ENCODE peak calls at places on chromosome 21, in seven cellular contexts. R is psoas muscle, N is fibroblast of pulmonary artery, Q is upper lobe of right lung, D is PC-9, W is thoracic aorta, X is heart left ventricle. I is an unnamed sample.

GRCh38 chr21:22575165-22575584 is 1577.0 kb downstream of the NCAM2 start:
- DNase-seq in W (no peak), Q (no peak), X (no peak), R (no peak), D (no peak), N (peak), I (no peak)

GRCh38 chr21:28235169-28235892 is 757.3 kb downstream of the LTN1 start:
- DNase-seq in R (no peak), N (peak), W (no peak), D (no peak), Q (no peak), X (no peak), I (no peak)

GRCh38 chr21:25881524-25882376 is 147.0 kb downstream of the GABPA start:
- DNase-seq in Q (peak), N (peak), W (peak), R (peak), X (peak), D (peak), I (peak)

GRCh38 chr21:37869661-37870060 is 46.6 kb downstream of the KCNJ6 start:
- DNase-seq in D (no peak), W (no peak), Q (no peak), X (no peak), N (no peak), R (no peak), I (no peak)

GRCh38 chr21:37531402-37532042 is 164.9 kb downstream of the DYRK1A start:
- DNase-seq in D (peak), N (no peak), X (peak), R (peak), W (no peak), Q (peak), I (no peak)

GRCh38 chr21:14923468-14923867 is 141.3 kb downstream of the NRIP1 start:
- DNase-seq in R (no peak), X (no peak), N (peak), W (no peak), D (no peak), Q (no peak), I (no peak)

GRCh38 chr21:40732243-40732642 is 114.7 kb downstream of the DSCAM start:
- DNase-seq in Q (no peak), X (no peak), R (no peak), W (no peak), D (no peak), N (no peak), I (no peak)

GRCh38 chr21:16570196-16570595 is 840.4 kb downstream of the USP25 start:
- DNase-seq in D (no peak), Q (no peak), R (no peak), N (no peak), W (no peak), X (no peak), I (no peak)

GRCh38 chr21:37130971-37131370 is 57.9 kb downstream of the TTC3 start:
- DNase-seq in R (no peak), X (no peak), W (no peak), Q (no peak), D (no peak), N (peak), I (no peak)

GRCh38 chr21:16594191-16594590 is 864.4 kb downstream of the USP25 start:
- DNase-seq in N (no peak), D (no peak), X (no peak), R (no peak), W (no peak), Q (no peak), I (no peak)

GRCh38 chr21:41366522-41367151 is 4.8 kb downstream of the MX2 start:
- DNase-seq in Q (peak), N (peak), D (peak), W (no peak), X (peak), R (peak), I (no peak)

GRCh38 chr21:15204140-15204774 is 139.5 kb upstream of the NRIP1 start:
- DNase-seq in D (no peak), W (no peak), N (no peak), X (no peak), R (no peak), Q (no peak), I (no peak)

GRCh38 chr21:45293726-45294401 is 6.2 kb upstream of the POFUT2 start:
- DNase-seq in Q (peak), D (no peak), R (no peak), W (no peak), X (no peak), N (no peak), I (no peak)
- TF ChIP-seq CTCF in Q (no peak), D (no peak), R (no peak), W (no peak), X (no peak), N (no peak), I (no peak)

DNA sequence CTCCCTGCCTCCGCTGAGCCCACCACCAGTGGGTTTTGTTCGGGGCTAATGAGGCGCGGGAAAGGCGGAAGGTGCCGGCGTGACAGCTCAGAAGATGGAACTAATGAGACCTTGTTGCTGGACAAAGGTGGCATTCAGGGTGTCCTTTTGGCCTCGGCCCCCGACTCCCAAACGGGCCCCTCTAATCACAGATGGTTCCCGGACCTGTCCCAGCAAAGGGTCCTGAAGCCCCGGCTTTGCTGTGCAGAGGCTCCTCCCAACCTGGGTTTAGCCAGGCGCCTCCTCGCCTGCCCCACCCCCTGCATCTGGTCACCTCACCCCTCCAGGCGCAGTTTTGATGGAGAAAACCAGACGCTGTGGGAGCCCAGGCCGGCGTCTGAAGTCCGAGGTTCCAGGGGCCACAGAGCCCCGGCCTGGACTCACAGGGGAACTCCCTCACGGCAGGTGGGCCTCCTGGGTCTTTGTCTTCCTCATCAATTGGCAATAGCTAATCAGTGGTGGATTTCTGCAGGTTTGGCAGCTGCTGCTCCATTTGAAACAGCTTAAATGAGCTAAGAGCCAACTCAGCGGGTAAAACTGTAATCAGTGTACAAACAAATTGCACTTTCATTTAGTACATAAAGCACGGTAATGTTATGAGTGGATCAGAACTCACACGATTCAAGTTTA is 44.3 kb upstream of the ADARB1 start:
- DNase-seq in X (no peak), R (no peak), W (no peak), D (no peak), N (no peak), Q (no peak), I (no peak)
- H3K4me3 ChIP-seq in X (peak), R (no peak), W (peak), D (no peak), N (no peak), Q (no peak), I (no peak)

DNA sequence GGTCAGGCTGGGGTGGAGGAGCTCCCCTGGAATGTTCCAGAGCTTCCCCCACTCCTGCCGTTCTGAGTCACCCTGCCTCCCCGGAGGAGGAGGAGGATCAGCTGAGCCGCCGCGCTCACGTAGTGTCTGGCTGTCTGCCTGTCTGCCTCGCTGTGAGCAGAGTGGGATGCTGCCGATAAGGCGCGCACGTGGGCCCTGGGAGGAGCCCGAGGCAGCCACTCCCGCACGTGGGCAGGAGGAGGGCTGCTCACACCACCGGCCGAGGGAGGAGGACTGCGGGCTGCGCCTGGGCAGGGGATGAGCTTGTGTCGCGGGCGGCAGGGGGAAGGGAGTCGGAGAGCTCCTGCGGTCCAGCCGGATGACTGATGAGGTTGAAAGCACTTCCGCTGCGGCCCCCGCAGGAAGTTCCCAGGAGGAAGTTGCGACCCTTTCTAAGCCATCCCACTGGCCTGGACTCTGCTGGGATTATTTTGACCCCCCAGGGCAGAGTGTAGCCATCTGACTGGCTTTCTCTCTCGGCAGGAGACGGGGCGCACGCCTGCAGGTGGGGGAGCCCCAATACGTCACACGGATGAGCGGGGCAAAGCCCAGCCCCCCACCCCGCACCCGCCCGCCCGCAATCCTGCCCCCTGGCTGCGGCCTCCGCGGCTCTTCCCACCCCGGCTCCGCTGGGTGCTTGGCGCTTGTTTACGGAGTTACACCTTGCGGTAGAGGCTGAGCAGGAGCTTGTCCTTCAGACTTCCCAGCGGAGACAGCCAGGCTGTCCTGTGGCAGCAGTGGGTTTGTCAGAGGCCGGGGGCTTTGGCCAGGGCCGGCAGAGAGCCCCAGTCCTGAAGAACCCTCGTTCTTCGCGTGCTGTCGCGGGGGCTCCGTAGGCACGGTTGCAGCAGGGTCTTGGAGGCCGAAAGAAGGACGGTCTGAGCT is 9.8 kb downstream of the PDXK start:
- DNase-seq in N (peak), Q (peak), R (peak), D (peak), X (peak), W (peak), I (peak)
- TF ChIP-seq CTCF in N (no peak), Q (peak), R (peak), D (no peak), X (peak), W (peak), I (no peak)

GRCh38 chr21:34669149-34669879 is 520 bp downstream of the CLIC6 start:
- DNase-seq in W (no peak), X (peak), D (no peak), Q (peak), R (peak), N (no peak), I (no peak)

GRCh38 chr21:34670962-34671348 is 2.2 kb downstream of the CLIC6 start:
- DNase-seq in W (no peak), D (no peak), N (no peak), R (no peak), Q (no peak), X (no peak), I (no peak)

GRCh38 chr21:34667761-34668160 is 1.0 kb upstream of the CLIC6 start:
- DNase-seq in R (no peak), W (no peak), N (no peak), D (no peak), Q (no peak), X (no peak), I (no peak)

GRCh38 chr21:34670220-34670961 is 1.6 kb downstream of the CLIC6 start:
- DNase-seq in R (peak), Q (peak), W (no peak), N (no peak), X (no peak), D (no peak), I (no peak)

DNA sequence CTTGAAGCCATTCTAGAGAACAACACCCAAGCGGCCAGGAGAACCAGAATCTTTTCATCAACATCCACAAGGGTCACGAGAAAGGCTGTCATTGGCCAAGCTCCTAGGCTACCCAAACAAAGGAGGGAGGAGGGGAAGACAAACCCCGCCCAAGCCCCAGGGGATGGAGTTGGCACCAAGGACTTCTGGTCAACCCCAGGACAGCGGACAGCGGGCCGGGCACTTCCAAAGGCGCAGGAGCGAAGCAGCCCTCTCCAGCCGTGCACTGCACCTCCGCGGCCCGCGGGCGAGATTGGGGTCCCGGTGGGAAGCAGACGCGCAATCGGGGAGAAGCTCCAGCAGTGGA is at the start of gene CLIC6:
- DNase-seq in N (no peak), X (peak), R (peak), D (no peak), W (no peak), Q (peak), I (no peak)
- H3K4me3 ChIP-seq in N (no peak), X (peak), R (peak), D (no peak), W (peak), Q (peak), I (peak)

DNA sequence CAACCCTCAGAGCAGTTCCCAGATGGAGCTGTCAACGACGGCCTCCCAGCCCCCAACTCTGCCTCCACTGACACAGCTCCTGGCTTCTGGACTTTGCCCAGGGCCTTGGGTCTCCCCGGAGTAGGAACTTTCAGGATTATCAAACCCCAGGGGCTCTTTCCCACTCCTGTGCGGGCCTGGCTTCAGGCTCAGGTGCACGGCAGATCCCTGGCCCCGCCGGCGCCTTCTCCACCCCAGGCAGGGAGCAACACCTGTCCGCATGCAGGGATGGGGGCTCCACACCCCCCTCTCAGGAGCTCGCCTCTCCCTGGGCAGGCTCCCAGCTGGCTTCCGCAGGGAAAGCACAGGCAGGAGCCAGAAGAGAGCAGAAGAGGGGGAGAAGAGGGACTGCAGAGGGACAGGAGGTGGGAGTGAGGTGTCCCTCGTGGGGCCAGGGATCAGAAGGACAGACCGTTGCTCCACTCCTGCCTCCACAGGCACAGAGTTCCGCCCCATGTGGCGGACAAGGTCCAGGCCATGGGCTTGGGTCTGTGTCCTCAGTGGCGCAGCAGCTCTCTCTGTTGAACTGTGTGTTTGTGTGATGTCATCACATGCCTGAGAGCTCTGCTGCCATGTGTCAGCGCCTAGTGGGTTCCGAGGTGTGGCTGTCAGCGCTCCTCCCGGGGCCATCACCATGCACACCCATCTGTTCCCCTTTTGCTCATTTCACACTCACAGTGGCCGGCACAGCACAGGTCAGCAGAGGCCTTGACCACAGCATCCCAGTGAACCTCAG is 107.7 kb downstream of the PDE9A start:
- DNase-seq in W (no peak), D (no peak), Q (no peak), X (no peak), R (no peak), N (no peak), I (no peak)
- TF ChIP-seq CTCF in W (no peak), D (no peak), Q (no peak), X (no peak), R (no peak), N (no peak), I (no peak)

GRCh38 chr21:27079807-27080206 is 112.9 kb upstream of the ADAMTS5 start:
- DNase-seq in R (no peak), X (no peak), D (no peak), Q (no peak), N (no peak), W (no peak), I (no peak)
- H3K4me3 ChIP-seq in R (no peak), X (no peak), D (no peak), Q (no peak), N (no peak), W (no peak), I (no peak)

GRCh38 chr21:31781737-31782136 is 49.8 kb upstream of the SCAF4 start:
- DNase-seq in Q (no peak), W (peak), N (peak), D (no peak), X (peak), R (peak), I (no peak)

GRCh38 chr21:31788581-31788980 is 56.7 kb upstream of the SCAF4 start:
- DNase-seq in R (no peak), X (no peak), Q (no peak), D (no peak), N (no peak), W (no peak), I (no peak)

GRCh38 chr21:31780944-31781343 is 49.0 kb upstream of the SCAF4 start:
- DNase-seq in R (no peak), W (no peak), N (no peak), X (no peak), D (no peak), Q (no peak), I (no peak)

DNA sequence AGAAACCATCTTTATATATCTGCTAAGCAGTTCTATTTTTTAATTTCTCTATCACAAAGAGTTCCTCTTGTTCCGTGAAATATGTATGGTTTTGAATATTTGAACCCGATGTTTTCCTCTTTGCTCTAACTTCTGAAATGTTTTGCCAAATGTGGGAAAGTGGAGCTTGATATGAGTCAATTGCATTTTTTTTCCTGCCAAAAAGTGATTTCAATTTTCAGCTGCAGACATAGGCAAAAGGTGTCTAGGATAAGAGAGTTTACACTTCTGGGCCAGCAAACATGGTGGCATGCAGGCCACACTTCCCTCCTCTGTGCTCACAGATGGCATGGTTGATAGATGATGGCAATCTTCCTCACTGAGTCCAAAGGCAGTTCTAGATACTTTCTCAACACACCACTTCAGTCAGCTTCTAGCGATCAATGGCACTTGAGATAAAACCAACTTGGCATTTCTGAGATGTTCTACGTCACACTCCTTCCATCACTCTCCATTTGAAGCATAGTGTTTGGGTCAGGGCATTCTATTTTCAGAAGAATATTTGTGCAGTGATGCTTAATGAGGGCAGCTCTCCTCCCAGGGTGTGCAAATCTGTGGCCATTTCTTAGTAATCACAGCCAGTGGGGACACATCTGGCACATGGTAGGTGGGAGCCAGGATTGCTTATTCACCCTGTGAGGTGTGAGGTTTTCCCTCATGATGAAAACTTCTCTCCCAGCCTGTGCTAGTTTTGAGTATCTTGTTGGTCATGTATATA is 54.4 kb upstream of the SCAF4 start:
- DNase-seq in R (no peak), D (no peak), X (no peak), N (no peak), Q (no peak), W (no peak), I (no peak)
- TF ChIP-seq CTCF in R (no peak), D (peak), X (no peak), N (no peak), Q (no peak), W (no peak), I (no peak)

GRCh38 chr21:33025471-33026298 is at the start of gene OLIG2:
- DNase-seq in Q (no peak), X (no peak), N (no peak), W (no peak), R (no peak), D (no peak), I (no peak)
- H3K4me3 ChIP-seq in Q (no peak), X (peak), N (no peak), W (peak), R (peak), D (no peak), I (no peak)

I was measured in GM12864.